ENCODE peak calls at places on chromosome 15, in ten cellular contexts. One of them, this sample, is unnamed.

GRCh38 chr15:90483640-90484039 is 46.1 kb upstream of the CRTC3 start:
- DNase-seq in cerebellar nuclear complex: no peak
- DNase-seq in stimulated activated CD8-positive, alpha-beta memory T cell treated with anti-CD3 and anti-CD28 coated beads, Interleukin-15, amount 100 ng/mL, for 1 hour: no peak
- DNase-seq in stimulated activated CD4-positive, alpha-beta T cell treated with anti-CD3 and anti-CD28 coated beads, Interleukin-15, amount 100 ng/mL, for 1 hour: no peak
- DNase-seq in GM12891: no peak
- DNase-seq in nephron progenitor cell: no peak
- DNase-seq in A549: no peak
- DNase-seq in K562: no peak
- DNase-seq in foreskin fibroblast: no peak
- DNase-seq in kidney tubule cell: no peak
- DNase-seq in this sample: no peak

GRCh38 chr15:22922003-22922402 is 58.2 kb downstream of the CYFIP1 start:
- DNase-seq in stimulated activated CD8-positive, alpha-beta memory T cell treated with anti-CD3 and anti-CD28 coated beads, Interleukin-15, amount 100 ng/mL, for 1 hour: no peak
- DNase-seq in GM12891: no peak
- DNase-seq in stimulated activated CD4-positive, alpha-beta T cell treated with anti-CD3 and anti-CD28 coated beads, Interleukin-15, amount 100 ng/mL, for 1 hour: no peak
- DNase-seq in foreskin fibroblast: no peak
- DNase-seq in kidney tubule cell: no peak
- DNase-seq in cerebellar nuclear complex: no peak
- DNase-seq in A549: no peak
- DNase-seq in nephron progenitor cell: no peak
- DNase-seq in K562: no peak
- DNase-seq in this sample: no peak

GRCh38 chr15:33132722-33133345 is 61.7 kb downstream of the FMN1 start:
- DNase-seq in kidney tubule cell: peak; percentile 80
- DNase-seq in K562: peak; percentile 30
- DNase-seq in nephron progenitor cell: peak; percentile 46
- DNase-seq in GM12891: peak; percentile 11
- DNase-seq in stimulated activated CD8-positive, alpha-beta memory T cell treated with anti-CD3 and anti-CD28 coated beads, Interleukin-15, amount 100 ng/mL, for 1 hour: no peak
- DNase-seq in stimulated activated CD4-positive, alpha-beta T cell treated with anti-CD3 and anti-CD28 coated beads, Interleukin-15, amount 100 ng/mL, for 1 hour: no peak
- DNase-seq in A549: peak; percentile 74
- DNase-seq in cerebellar nuclear complex: no peak
- DNase-seq in foreskin fibroblast: peak; percentile 86
- DNase-seq in this sample: peak; percentile 70

GRCh38 chr15:83709246-83709645 is 55.3 kb downstream of the ADAMTSL3 start:
- DNase-seq in foreskin fibroblast: peak; percentile 71
- DNase-seq in A549: no peak
- DNase-seq in stimulated activated CD8-positive, alpha-beta memory T cell treated with anti-CD3 and anti-CD28 coated beads, Interleukin-15, amount 100 ng/mL, for 1 hour: no peak
- DNase-seq in nephron progenitor cell: no peak
- DNase-seq in cerebellar nuclear complex: no peak
- DNase-seq in GM12891: no peak
- DNase-seq in kidney tubule cell: peak; percentile 97
- DNase-seq in stimulated activated CD4-positive, alpha-beta T cell treated with anti-CD3 and anti-CD28 coated beads, Interleukin-15, amount 100 ng/mL, for 1 hour: no peak
- DNase-seq in K562: no peak
- DNase-seq in this sample: peak; percentile 35

GRCh38 chr15:32898991-32899613 is 181.3 kb downstream of the GREM1 start:
- DNase-seq in kidney tubule cell: no peak
- DNase-seq in A549: peak; percentile 22
- DNase-seq in stimulated activated CD4-positive, alpha-beta T cell treated with anti-CD3 and anti-CD28 coated beads, Interleukin-15, amount 100 ng/mL, for 1 hour: no peak
- DNase-seq in cerebellar nuclear complex: no peak
- DNase-seq in foreskin fibroblast: no peak
- DNase-seq in stimulated activated CD8-positive, alpha-beta memory T cell treated with anti-CD3 and anti-CD28 coated beads, Interleukin-15, amount 100 ng/mL, for 1 hour: no peak
- DNase-seq in nephron progenitor cell: peak; percentile 52
- DNase-seq in GM12891: no peak
- DNase-seq in K562: no peak
- DNase-seq in this sample: no peak

GRCh38 chr15:80567721-80568157 is 127.4 kb upstream of the ABHD17C start:
- DNase-seq in K562: peak; percentile 53
- DNase-seq in stimulated activated CD8-positive, alpha-beta memory T cell treated with anti-CD3 and anti-CD28 coated beads, Interleukin-15, amount 100 ng/mL, for 1 hour: no peak
- DNase-seq in nephron progenitor cell: peak; percentile 53
- DNase-seq in kidney tubule cell: peak; percentile 67
- DNase-seq in GM12891: no peak
- DNase-seq in cerebellar nuclear complex: no peak
- DNase-seq in stimulated activated CD4-positive, alpha-beta T cell treated with anti-CD3 and anti-CD28 coated beads, Interleukin-15, amount 100 ng/mL, for 1 hour: no peak
- DNase-seq in A549: peak; percentile 84
- DNase-seq in foreskin fibroblast: peak; percentile 90
- DNase-seq in this sample: peak; percentile 77

GRCh38 chr15:77988386-77989301 is 88.9 kb downstream of the TBC1D2B start:
- DNase-seq in stimulated activated CD8-positive, alpha-beta memory T cell treated with anti-CD3 and anti-CD28 coated beads, Interleukin-15, amount 100 ng/mL, for 1 hour: no peak
- DNase-seq in A549: no peak
- DNase-seq in kidney tubule cell: no peak
- DNase-seq in foreskin fibroblast: no peak
- DNase-seq in GM12891: no peak
- DNase-seq in nephron progenitor cell: no peak
- DNase-seq in stimulated activated CD4-positive, alpha-beta T cell treated with anti-CD3 and anti-CD28 coated beads, Interleukin-15, amount 100 ng/mL, for 1 hour: no peak
- DNase-seq in K562: no peak
- DNase-seq in cerebellar nuclear complex: no peak
- DNase-seq in this sample: no peak

GRCh38 chr15:101459579-101460300 is 29.8 kb downstream of the PCSK6 start:
- DNase-seq in nephron progenitor cell: no peak
- DNase-seq in K562: no peak
- DNase-seq in foreskin fibroblast: no peak
- DNase-seq in cerebellar nuclear complex: no peak
- DNase-seq in GM12891: no peak
- DNase-seq in stimulated activated CD8-positive, alpha-beta memory T cell treated with anti-CD3 and anti-CD28 coated beads, Interleukin-15, amount 100 ng/mL, for 1 hour: no peak
- DNase-seq in A549: no peak
- DNase-seq in stimulated activated CD4-positive, alpha-beta T cell treated with anti-CD3 and anti-CD28 coated beads, Interleukin-15, amount 100 ng/mL, for 1 hour: no peak
- DNase-seq in kidney tubule cell: no peak
- DNase-seq in this sample: no peak

GRCh38 chr15:37824717-37825382 is 109.6 kb upstream of the TMCO5A start:
- DNase-seq in stimulated activated CD4-positive, alpha-beta T cell treated with anti-CD3 and anti-CD28 coated beads, Interleukin-15, amount 100 ng/mL, for 1 hour: no peak
- DNase-seq in foreskin fibroblast: peak; percentile 95
- DNase-seq in cerebellar nuclear complex: no peak
- DNase-seq in GM12891: no peak
- DNase-seq in A549: peak; percentile 60
- DNase-seq in nephron progenitor cell: no peak
- DNase-seq in kidney tubule cell: peak; percentile 93
- DNase-seq in stimulated activated CD8-positive, alpha-beta memory T cell treated with anti-CD3 and anti-CD28 coated beads, Interleukin-15, amount 100 ng/mL, for 1 hour: no peak
- DNase-seq in K562: peak; percentile 7
- DNase-seq in this sample: peak; percentile 97

GRCh38 chr15:93038064-93038705 is 50.8 kb downstream of the RGMA start:
- DNase-seq in K562: no peak
- DNase-seq in cerebellar nuclear complex: no peak
- DNase-seq in stimulated activated CD8-positive, alpha-beta memory T cell treated with anti-CD3 and anti-CD28 coated beads, Interleukin-15, amount 100 ng/mL, for 1 hour: no peak
- DNase-seq in kidney tubule cell: no peak
- DNase-seq in A549: no peak
- DNase-seq in stimulated activated CD4-positive, alpha-beta T cell treated with anti-CD3 and anti-CD28 coated beads, Interleukin-15, amount 100 ng/mL, for 1 hour: no peak
- DNase-seq in nephron progenitor cell: no peak
- DNase-seq in GM12891: no peak
- DNase-seq in foreskin fibroblast: no peak
- DNase-seq in this sample: no peak

GRCh38 chr15:50891159-50891558 is 17.3 kb upstream of the AP4E1 start:
- DNase-seq in stimulated activated CD4-positive, alpha-beta T cell treated with anti-CD3 and anti-CD28 coated beads, Interleukin-15, amount 100 ng/mL, for 1 hour: no peak
- DNase-seq in foreskin fibroblast: no peak
- DNase-seq in K562: no peak
- DNase-seq in stimulated activated CD8-positive, alpha-beta memory T cell treated with anti-CD3 and anti-CD28 coated beads, Interleukin-15, amount 100 ng/mL, for 1 hour: no peak
- DNase-seq in GM12891: no peak
- DNase-seq in A549: no peak
- DNase-seq in kidney tubule cell: no peak
- DNase-seq in cerebellar nuclear complex: no peak
- DNase-seq in nephron progenitor cell: no peak
- DNase-seq in this sample: no peak

GRCh38 chr15:37009288-37009687 is 91.1 kb downstream of the MEIS2 start:
- DNase-seq in foreskin fibroblast: no peak
- DNase-seq in kidney tubule cell: no peak
- DNase-seq in stimulated activated CD8-positive, alpha-beta memory T cell treated with anti-CD3 and anti-CD28 coated beads, Interleukin-15, amount 100 ng/mL, for 1 hour: no peak
- DNase-seq in cerebellar nuclear complex: no peak
- DNase-seq in A549: no peak
- DNase-seq in GM12891: no peak
- DNase-seq in nephron progenitor cell: no peak
- DNase-seq in K562: no peak
- DNase-seq in stimulated activated CD4-positive, alpha-beta T cell treated with anti-CD3 and anti-CD28 coated beads, Interleukin-15, amount 100 ng/mL, for 1 hour: no peak
- DNase-seq in this sample: no peak

GRCh38 chr15:48393650-48394049 is 62.4 kb downstream of the DUT start:
- DNase-seq in K562: no peak
- DNase-seq in GM12891: no peak
- DNase-seq in stimulated activated CD8-positive, alpha-beta memory T cell treated with anti-CD3 and anti-CD28 coated beads, Interleukin-15, amount 100 ng/mL, for 1 hour: no peak
- DNase-seq in stimulated activated CD4-positive, alpha-beta T cell treated with anti-CD3 and anti-CD28 coated beads, Interleukin-15, amount 100 ng/mL, for 1 hour: no peak
- DNase-seq in foreskin fibroblast: peak; percentile 60
- DNase-seq in nephron progenitor cell: no peak
- DNase-seq in kidney tubule cell: no peak
- DNase-seq in cerebellar nuclear complex: no peak
- DNase-seq in A549: no peak
- DNase-seq in this sample: no peak

GRCh38 chr15:63615935-63616334 is 18.7 kb downstream of the FBXL22 start:
- DNase-seq in A549: no peak
- DNase-seq in GM12891: no peak
- DNase-seq in cerebellar nuclear complex: no peak
- DNase-seq in nephron progenitor cell: no peak
- DNase-seq in K562: no peak
- DNase-seq in kidney tubule cell: peak; percentile 73
- DNase-seq in stimulated activated CD4-positive, alpha-beta T cell treated with anti-CD3 and anti-CD28 coated beads, Interleukin-15, amount 100 ng/mL, for 1 hour: no peak
- DNase-seq in stimulated activated CD8-positive, alpha-beta memory T cell treated with anti-CD3 and anti-CD28 coated beads, Interleukin-15, amount 100 ng/mL, for 1 hour: no peak
- DNase-seq in foreskin fibroblast: no peak
- DNase-seq in this sample: no peak

GRCh38 chr15:88649753-88650551 is 11.1 kb downstream of the ISG20 start:
- DNase-seq in cerebellar nuclear complex: no peak
- DNase-seq in stimulated activated CD8-positive, alpha-beta memory T cell treated with anti-CD3 and anti-CD28 coated beads, Interleukin-15, amount 100 ng/mL, for 1 hour: no peak
- DNase-seq in foreskin fibroblast: no peak
- DNase-seq in K562: no peak
- DNase-seq in stimulated activated CD4-positive, alpha-beta T cell treated with anti-CD3 and anti-CD28 coated beads, Interleukin-15, amount 100 ng/mL, for 1 hour: no peak
- DNase-seq in kidney tubule cell: no peak
- DNase-seq in nephron progenitor cell: no peak
- DNase-seq in A549: no peak
- DNase-seq in GM12891: no peak
- DNase-seq in this sample: no peak

GRCh38 chr15:86040360-86041095 is 39.1 kb upstream of the AGBL1 start:
- DNase-seq in cerebellar nuclear complex: no peak
- DNase-seq in stimulated activated CD8-positive, alpha-beta memory T cell treated with anti-CD3 and anti-CD28 coated beads, Interleukin-15, amount 100 ng/mL, for 1 hour: no peak
- DNase-seq in stimulated activated CD4-positive, alpha-beta T cell treated with anti-CD3 and anti-CD28 coated beads, Interleukin-15, amount 100 ng/mL, for 1 hour: no peak
- DNase-seq in nephron progenitor cell: no peak
- DNase-seq in kidney tubule cell: no peak
- DNase-seq in GM12891: no peak
- DNase-seq in K562: no peak
- DNase-seq in A549: no peak
- DNase-seq in foreskin fibroblast: no peak
- DNase-seq in this sample: no peak

GRCh38 chr15:31375772-31376171 is 49.1 kb downstream of the KLF13 start:
- DNase-seq in stimulated activated CD4-positive, alpha-beta T cell treated with anti-CD3 and anti-CD28 coated beads, Interleukin-15, amount 100 ng/mL, for 1 hour: no peak
- DNase-seq in K562: no peak
- DNase-seq in A549: no peak
- DNase-seq in kidney tubule cell: no peak
- DNase-seq in stimulated activated CD8-positive, alpha-beta memory T cell treated with anti-CD3 and anti-CD28 coated beads, Interleukin-15, amount 100 ng/mL, for 1 hour: no peak
- DNase-seq in cerebellar nuclear complex: no peak
- DNase-seq in foreskin fibroblast: no peak
- DNase-seq in GM12891: no peak
- DNase-seq in nephron progenitor cell: no peak
- DNase-seq in this sample: no peak

GRCh38 chr15:38894260-38894948 is 329.8 kb upstream of the RASGRP1 start:
- DNase-seq in cerebellar nuclear complex: no peak
- DNase-seq in kidney tubule cell: peak; percentile 98
- DNase-seq in GM12891: no peak
- DNase-seq in stimulated activated CD8-positive, alpha-beta memory T cell treated with anti-CD3 and anti-CD28 coated beads, Interleukin-15, amount 100 ng/mL, for 1 hour: no peak
- DNase-seq in A549: peak; percentile 75
- DNase-seq in K562: no peak
- DNase-seq in stimulated activated CD4-positive, alpha-beta T cell treated with anti-CD3 and anti-CD28 coated beads, Interleukin-15, amount 100 ng/mL, for 1 hour: no peak
- DNase-seq in nephron progenitor cell: no peak
- DNase-seq in foreskin fibroblast: peak; percentile 89
- DNase-seq in this sample: peak; percentile 86

GRCh38 chr15:23854535-23855252 is 167.6 kb upstream of the NDN start:
- DNase-seq in K562: no peak
- DNase-seq in stimulated activated CD8-positive, alpha-beta memory T cell treated with anti-CD3 and anti-CD28 coated beads, Interleukin-15, amount 100 ng/mL, for 1 hour: no peak
- DNase-seq in nephron progenitor cell: no peak
- DNase-seq in foreskin fibroblast: no peak
- DNase-seq in cerebellar nuclear complex: no peak
- DNase-seq in GM12891: no peak
- DNase-seq in stimulated activated CD4-positive, alpha-beta T cell treated with anti-CD3 and anti-CD28 coated beads, Interleukin-15, amount 100 ng/mL, for 1 hour: no peak
- DNase-seq in kidney tubule cell: no peak
- DNase-seq in A549: no peak
- DNase-seq in this sample: no peak

GRCh38 chr15:83565553-83566159 is 88.3 kb upstream of the ADAMTSL3 start:
- DNase-seq in A549: peak; percentile 39
- DNase-seq in kidney tubule cell: peak; percentile 35
- DNase-seq in K562: peak; percentile 23
- DNase-seq in GM12891: no peak
- DNase-seq in nephron progenitor cell: peak; percentile 23
- DNase-seq in cerebellar nuclear complex: no peak
- DNase-seq in stimulated activated CD4-positive, alpha-beta T cell treated with anti-CD3 and anti-CD28 coated beads, Interleukin-15, amount 100 ng/mL, for 1 hour: no peak
- DNase-seq in foreskin fibroblast: peak; percentile 62
- DNase-seq in stimulated activated CD8-positive, alpha-beta memory T cell treated with anti-CD3 and anti-CD28 coated beads, Interleukin-15, amount 100 ng/mL, for 1 hour: no peak
- DNase-seq in this sample: peak; percentile 3

GRCh38 chr15:87752250-87752951 is 504.1 kb downstream of the NTRK3 start:
- DNase-seq in GM12891: no peak
- DNase-seq in kidney tubule cell: peak; percentile 96
- DNase-seq in stimulated activated CD8-positive, alpha-beta memory T cell treated with anti-CD3 and anti-CD28 coated beads, Interleukin-15, amount 100 ng/mL, for 1 hour: no peak
- DNase-seq in cerebellar nuclear complex: no peak
- DNase-seq in foreskin fibroblast: peak; percentile 68
- DNase-seq in A549: peak; percentile 66
- DNase-seq in K562: no peak
- DNase-seq in stimulated activated CD4-positive, alpha-beta T cell treated with anti-CD3 and anti-CD28 coated beads, Interleukin-15, amount 100 ng/mL, for 1 hour: no peak
- DNase-seq in nephron progenitor cell: no peak
- DNase-seq in this sample: peak; percentile 86

GRCh38 chr15:76994496-76994895 is 430 bp upstream of the PSTPIP1 start:
- DNase-seq in GM12891: no peak
- DNase-seq in stimulated activated CD4-positive, alpha-beta T cell treated with anti-CD3 and anti-CD28 coated beads, Interleukin-15, amount 100 ng/mL, for 1 hour: no peak
- DNase-seq in A549: no peak
- DNase-seq in K562: no peak
- DNase-seq in cerebellar nuclear complex: no peak
- DNase-seq in foreskin fibroblast: no peak
- DNase-seq in stimulated activated CD8-positive, alpha-beta memory T cell treated with anti-CD3 and anti-CD28 coated beads, Interleukin-15, amount 100 ng/mL, for 1 hour: no peak
- DNase-seq in nephron progenitor cell: no peak
- DNase-seq in kidney tubule cell: no peak
- DNase-seq in this sample: no peak

GRCh38 chr15:26242565-26242964 is 379.4 kb upstream of the ATP10A start:
- DNase-seq in stimulated activated CD4-positive, alpha-beta T cell treated with anti-CD3 and anti-CD28 coated beads, Interleukin-15, amount 100 ng/mL, for 1 hour: no peak
- DNase-seq in kidney tubule cell: no peak
- DNase-seq in stimulated activated CD8-positive, alpha-beta memory T cell treated with anti-CD3 and anti-CD28 coated beads, Interleukin-15, amount 100 ng/mL, for 1 hour: no peak
- DNase-seq in cerebellar nuclear complex: no peak
- DNase-seq in GM12891: no peak
- DNase-seq in nephron progenitor cell: no peak
- DNase-seq in A549: no peak
- DNase-seq in foreskin fibroblast: no peak
- DNase-seq in K562: no peak
- DNase-seq in this sample: no peak

GRCh38 chr15:76012021-76012551 is at the start of gene NRG4:
- DNase-seq in K562: peak; percentile 55
- DNase-seq in A549: peak; percentile 71
- DNase-seq in stimulated activated CD8-positive, alpha-beta memory T cell treated with anti-CD3 and anti-CD28 coated beads, Interleukin-15, amount 100 ng/mL, for 1 hour: no peak
- DNase-seq in cerebellar nuclear complex: no peak
- DNase-seq in foreskin fibroblast: peak; percentile 22
- DNase-seq in GM12891: peak; percentile 1
- DNase-seq in stimulated activated CD4-positive, alpha-beta T cell treated with anti-CD3 and anti-CD28 coated beads, Interleukin-15, amount 100 ng/mL, for 1 hour: no peak
- DNase-seq in kidney tubule cell: peak; percentile 4
- DNase-seq in nephron progenitor cell: no peak
- DNase-seq in this sample: no peak

This sample was measured in brain microvascular endothelial cell.